ENCODE peak calls at places on chromosomes 6 and 20, in four cellular contexts. J is H1, Y is mesenchymal stem cell, V is fibroblast of lung. H is an unnamed sample.

GRCh38 chr20:51700809-51701285 is 67.3 kb downstream of the ATP9A start:
- DNase-seq in J (no peak), Y (peak; percentile 65), V (peak; percentile 39), H (peak; percentile 66)

GRCh38 chr6:170085475-170086401 is 205.1 kb downstream of the DLL1 start:
- DNase-seq in J (peak; percentile 33), Y (no peak), V (no peak), H (no peak)

GRCh38 chr6:77568570-77568969 is 84.3 kb upstream of the MEI4 start:
- DNase-seq in J (no peak), Y (no peak), V (no peak), H (no peak)

GRCh38 chr20:35271904-35272303 is 6.0 kb downstream of the MMP24OS start:
- DNase-seq in J (no peak), Y (no peak), V (peak; percentile 69), H (peak; percentile 79)

GRCh38 chr6:6362051-6362450 is 41.6 kb upstream of the F13A1 start:
- DNase-seq in J (no peak), Y (no peak), V (peak; percentile 0), H (no peak)

GRCh38 chr6:2790588-2790987 is 25.4 kb downstream of the WRNIP1 start:
- DNase-seq in J (no peak), Y (peak; percentile 74), V (peak; percentile 39), H (peak; percentile 83)

GRCh38 chr20:7695622-7696021 is 244.6 kb downstream of the HAO1 start:
- DNase-seq in J (no peak), Y (peak; percentile 26), V (peak; percentile 94), H (peak; percentile 65)

GRCh38 chr20:9889270-9889981 is 50.5 kb upstream of the PAK5 start:
- DNase-seq in J (no peak), Y (no peak), V (no peak), H (no peak)

GRCh38 chr20:16574656-16575355 is 1.6 kb upstream of the KIF16B start:
- DNase-seq in J (peak; percentile 87), Y (peak; percentile 84), V (peak; percentile 64), H (peak; percentile 79)

GRCh38 chr6:151071295-151071694 is 168.5 kb upstream of the AKAP12 start:
- DNase-seq in J (no peak), Y (peak; percentile 79), V (peak; percentile 95), H (peak; percentile 93)

GRCh38 chr6:111148110-111148509 is 60.8 kb downstream of the SLC16A10 start:
- DNase-seq in J (no peak), Y (no peak), V (no peak), H (no peak)

GRCh38 chr6:41315943-41316342 is 19.5 kb upstream of the NCR2 start:
- DNase-seq in J (no peak), Y (no peak), V (no peak), H (no peak)

GRCh38 chr20:2114560-2114959 is 12.9 kb downstream of the STK35 start:
- DNase-seq in J (no peak), Y (peak; percentile 53), V (no peak), H (peak; percentile 16)

DNA sequence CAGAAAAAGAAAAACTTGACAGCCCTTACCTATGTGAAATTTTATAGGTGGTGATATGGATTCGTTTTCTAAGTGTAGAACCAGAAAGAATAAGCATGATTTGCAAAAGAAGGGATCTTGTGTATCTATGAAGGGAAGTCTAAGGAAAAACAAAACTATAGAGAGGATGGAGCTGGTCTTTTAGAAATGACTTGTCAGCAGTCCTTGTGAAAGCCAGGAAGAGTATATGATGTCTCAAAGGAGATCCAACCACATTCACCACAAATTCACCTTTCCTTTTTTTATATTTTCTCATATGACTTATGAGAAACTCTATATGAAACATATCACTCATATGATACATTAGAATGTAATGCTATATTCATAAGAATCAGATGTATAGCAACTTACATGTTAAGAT is 91.8 kb upstream of the NUP153 start:
- DNase-seq in J (no peak), Y (no peak), V (no peak), H (no peak)
- H3K9ac ChIP-seq in J (no peak overlapping the region), Y (no peak overlapping the region), V (no peak overlapping the region), H (no peak overlapping the region)

GRCh38 chr20:45341579-45341938 is 6.7 kb downstream of the SDC4 start:
- DNase-seq in J (no peak), Y (no peak), V (no peak), H (no peak)
- H3K9ac ChIP-seq in J (no peak overlapping the region), Y (peak overlapping the region; percentile 89), V (no peak overlapping the region), H (peak overlapping the region; percentile 100)

GRCh38 chr6:149450679-149451360 is 34.0 kb downstream of the ZC3H12D start:
- DNase-seq in J (peak; percentile 64), Y (no peak), V (peak; percentile 20), H (peak; percentile 62)

GRCh38 chr6:149452062-149452939 is 32.5 kb downstream of the ZC3H12D start:
- DNase-seq in J (no peak), Y (no peak), V (no peak), H (no peak)

GRCh38 chr6:149449054-149449453 is 35.8 kb downstream of the ZC3H12D start:
- DNase-seq in J (no peak), Y (no peak), V (no peak), H (no peak)

GRCh38 chr6:149451361-149452061 is 33.3 kb downstream of the ZC3H12D start:
- DNase-seq in J (peak; percentile 60), Y (no peak), V (peak; percentile 34), H (peak; percentile 72)

GRCh38 chr6:149449831-149450678 is 34.8 kb downstream of the ZC3H12D start:
- DNase-seq in J (no peak), Y (no peak), V (no peak), H (no peak)
- H3K9ac ChIP-seq in J (no peak overlapping the region), Y (no peak overlapping the region), V (no peak overlapping the region), H (no peak overlapping the region)

GRCh38 chr20:5796369-5797040 is 46.3 kb downstream of the SHLD1 start:
- DNase-seq in J (no peak), Y (no peak), V (no peak), H (no peak)
- H3K9ac ChIP-seq in J (no peak overlapping the region), Y (no peak overlapping the region), V (no peak overlapping the region), H (no peak overlapping the region)

DNA sequence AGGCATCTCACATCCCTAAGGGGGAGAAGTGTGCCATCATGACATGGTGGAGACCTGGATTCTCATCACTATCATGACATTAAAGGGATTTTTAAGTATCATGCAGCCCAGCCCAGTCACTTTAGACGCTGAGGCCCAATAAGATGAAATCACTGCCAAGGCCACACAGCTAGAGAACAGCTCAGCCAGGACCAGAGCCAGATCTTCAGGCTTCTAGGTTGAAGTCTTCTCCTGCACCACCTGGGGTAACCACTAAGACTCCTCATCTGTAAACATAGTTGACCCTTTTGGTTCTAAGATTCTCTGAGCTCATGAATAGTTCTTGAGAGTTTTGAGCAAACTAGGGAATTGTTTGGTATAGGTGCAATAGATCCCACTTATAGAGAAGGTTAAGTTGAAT is 125.1 kb downstream of the TCP11 start:
- DNase-seq in J (no peak), Y (peak; percentile 39), V (peak; percentile 20), H (peak; percentile 56)
- H3K9ac ChIP-seq in J (no peak overlapping the region), Y (no peak overlapping the region), V (no peak overlapping the region), H (no peak overlapping the region)

H was measured in GM23248.